ENCODE peak calls at places on chromosomes 1 and 21, in six cellular contexts. S is IMR-90, I is adrenal gland, Q is heart left ventricle, H is stomach, X is ovary. V is an unnamed sample.
A peak's percentile ranks its signal among the peaks of the same experiment; 100 is the strongest.

GRCh38 chr1:220811695-220812094 is 25.0 kb downstream of the MTARC1 start:
- DNase-seq in I (no peak), Q (no peak), S (no peak), H (no peak), X (no peak), V (no peak)

GRCh38 chr1:8394456-8395321 is 76.8 kb downstream of the SLC45A1 start:
- DNase-seq in S (peak; percentile 96), H (no peak), I (no peak), Q (no peak), X (no peak), V (no peak)

GRCh38 chr1:234775477-234776246 is 165.7 kb upstream of the IRF2BP2 start:
- DNase-seq in H (peak; percentile 25), I (peak; percentile 42), X (no peak), Q (peak; percentile 44), S (no peak), V (no peak)

GRCh38 chr1:180167021-180167701 is 12.5 kb downstream of the QSOX1 start:
- DNase-seq in Q (no peak), I (peak; percentile 48), H (no peak), X (no peak), S (no peak), V (no peak)

GRCh38 chr21:30478015-30478414 is 2.2 kb downstream of the KRTAP19-1 start:
- DNase-seq in X (no peak), I (no peak), S (no peak), H (no peak), Q (no peak), V (no peak)

GRCh38 chr1:237670296-237670695 is 220.4 kb downstream of the ZP4 start:
- DNase-seq in H (no peak), I (no peak), X (no peak), Q (no peak), S (no peak), V (no peak)

GRCh38 chr1:61293986-61294504 is 211.7 kb downstream of the NFIA start:
- DNase-seq in X (no peak), S (peak; percentile 24), I (no peak), Q (no peak), H (no peak), V (no peak)

GRCh38 chr1:150076985-150077384 is 9.4 kb downstream of the VPS45 start:
- DNase-seq in X (no peak), I (no peak), S (no peak), Q (no peak), H (no peak), V (no peak)

GRCh38 chr1:92105546-92106081 is 25.5 kb downstream of the BTBD8 start:
- DNase-seq in X (no peak), Q (no peak), H (no peak), I (no peak), S (no peak), V (no peak)

GRCh38 chr1:59055908-59056719 is 240.8 kb upstream of the FGGY start:
- DNase-seq in H (peak; percentile 36), X (no peak), Q (no peak), I (no peak), S (no peak), V (no peak)

GRCh38 chr1:59072017-59072947 is 224.6 kb upstream of the FGGY start:
- DNase-seq in I (no peak), S (peak; percentile 4), Q (no peak), H (no peak), X (no peak), V (no peak)

GRCh38 chr1:44802306-44803061 is 2.3 kb downstream of the PLK3 start:
- DNase-seq in X (peak; percentile 52), I (peak; percentile 37), S (no peak), Q (peak; percentile 21), H (no peak), V (no peak)

GRCh38 chr1:53704304-53704703 is 34.7 kb downstream of the GLIS1 start:
- DNase-seq in S (no peak), Q (no peak), X (no peak), H (no peak), I (no peak), V (no peak)

GRCh38 chr1:202285908-202286307 is 55.8 kb downstream of the UBE2T start:
- DNase-seq in X (no peak), H (no peak), S (no peak), Q (no peak), I (no peak), V (no peak)

GRCh38 chr1:171868217-171868616 is 26.9 kb downstream of the DNM3 start:
- DNase-seq in X (no peak), Q (no peak), I (peak; percentile 70), S (no peak), H (no peak), V (no peak)

GRCh38 chr1:41768538-41768937 is 150.2 kb downstream of the HIVEP3 start:
- DNase-seq in H (no peak), Q (no peak), S (no peak), I (no peak), X (no peak), V (no peak)

GRCh38 chr21:46397993-46398392 is 60.7 kb upstream of the DIP2A start:
- DNase-seq in Q (no peak), I (no peak), H (no peak), X (no peak), S (no peak), V (no peak)

GRCh38 chr1:234699795-234700665 is 90.1 kb upstream of the IRF2BP2 start:
- DNase-seq in S (peak; percentile 74), I (no peak), X (no peak), Q (peak; percentile 59), H (no peak), V (peak; percentile 55)

GRCh38 chr1:112614460-112615065 is 4.4 kb downstream of the ST7L start:
- DNase-seq in I (no peak), H (no peak), S (peak; percentile 64), Q (no peak), X (no peak), V (no peak)

GRCh38 chr1:220983877-220984635 is 104.8 kb downstream of the HLX start:
- DNase-seq in X (no peak), S (no peak), Q (no peak), I (no peak), H (no peak), V (no peak)

GRCh38 chr1:10173582-10173981 is 36.8 kb upstream of the KIF1B start:
- DNase-seq in Q (no peak), S (no peak), X (no peak), H (no peak), I (no peak), V (no peak)

GRCh38 chr1:1560178-1560577 is 14.5 kb downstream of the SSU72 start:
- DNase-seq in S (no peak), X (no peak), I (no peak), H (no peak), Q (no peak), V (no peak)

GRCh38 chr1:1563688-1564087 is 11.0 kb downstream of the SSU72 start:
- DNase-seq in S (no peak), I (peak; percentile 77), Q (no peak), H (no peak), X (no peak), V (no peak)

GRCh38 chr1:1561801-1562470 is 12.7 kb downstream of the SSU72 start:
- DNase-seq in S (no peak), Q (no peak), I (no peak), X (no peak), H (no peak), V (no peak)

GRCh38 chr1:1564278-1564677 is 10.4 kb downstream of the SSU72 start:
- DNase-seq in Q (no peak), I (no peak), X (no peak), S (no peak), H (no peak), V (no peak)

DNA sequence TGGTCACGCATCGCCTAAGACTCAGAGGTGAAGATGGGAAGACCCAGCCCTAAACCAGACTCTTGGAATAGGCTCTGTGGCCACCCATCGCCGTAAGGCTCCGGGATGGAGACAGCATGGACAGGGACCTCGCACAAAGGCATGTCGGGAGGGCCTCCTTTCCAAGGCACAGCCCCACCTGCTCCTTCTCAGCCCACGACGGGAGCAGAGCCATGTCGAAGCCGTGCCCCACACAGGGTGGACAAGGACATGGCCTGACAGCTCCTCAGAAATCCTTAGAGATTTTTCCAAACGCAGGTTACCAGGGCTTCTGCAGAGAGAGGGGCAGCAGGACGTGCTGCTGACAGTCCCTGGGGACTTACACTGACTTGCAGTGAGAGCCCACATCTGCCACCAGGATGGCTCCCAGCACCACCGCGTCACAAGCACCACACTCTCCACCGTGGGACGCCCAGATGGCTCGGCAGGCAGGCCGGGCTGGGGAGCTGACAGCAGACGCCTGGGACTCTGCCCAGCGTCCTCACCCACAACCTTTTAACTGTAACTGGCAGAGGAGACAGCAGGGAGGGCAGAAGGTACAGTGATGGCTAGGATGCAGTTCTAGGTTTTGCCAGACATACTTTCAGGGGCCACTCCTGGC is 12.0 kb downstream of the SSU72 start:
- DNase-seq in X (no peak), S (no peak), H (no peak), I (no peak), Q (no peak), V (no peak)
- TF ChIP-seq POLR2A in X (no peak), S (no peak), H (no peak), I (no peak), Q (no peak), V (no peak)

GRCh38 chr1:18900303-18900841 is 2.0 kb downstream of the ALDH4A1 start:
- DNase-seq in I (no peak), Q (no peak), H (no peak), S (peak; percentile 60), X (no peak), V (no peak)

GRCh38 chr1:18901147-18901951 is 1.0 kb downstream of the ALDH4A1 start:
- DNase-seq in Q (no peak), X (no peak), S (no peak), I (no peak), H (no peak), V (no peak)

GRCh38 chr1:18903313-18903671 is 937 bp upstream of the ALDH4A1 start:
- DNase-seq in Q (no peak), X (no peak), S (no peak), H (no peak), I (no peak), V (no peak)

GRCh38 chr1:18901952-18902522 is 318 bp downstream of the ALDH4A1 start:
- DNase-seq in I (no peak), X (no peak), H (no peak), S (no peak), Q (peak; percentile 38), V (no peak)

GRCh38 chr1:18902523-18903312 is at the start of gene ALDH4A1:
- DNase-seq in S (peak; percentile 98), I (peak; percentile 99), X (peak; percentile 98), H (peak; percentile 98), Q (peak; percentile 99), V (peak; percentile 97)
- TF ChIP-seq POLR2A in S (no peak), I (no peak), X (no peak), H (no peak), Q (peak; percentile 58), V (peak; percentile 60)

DNA sequence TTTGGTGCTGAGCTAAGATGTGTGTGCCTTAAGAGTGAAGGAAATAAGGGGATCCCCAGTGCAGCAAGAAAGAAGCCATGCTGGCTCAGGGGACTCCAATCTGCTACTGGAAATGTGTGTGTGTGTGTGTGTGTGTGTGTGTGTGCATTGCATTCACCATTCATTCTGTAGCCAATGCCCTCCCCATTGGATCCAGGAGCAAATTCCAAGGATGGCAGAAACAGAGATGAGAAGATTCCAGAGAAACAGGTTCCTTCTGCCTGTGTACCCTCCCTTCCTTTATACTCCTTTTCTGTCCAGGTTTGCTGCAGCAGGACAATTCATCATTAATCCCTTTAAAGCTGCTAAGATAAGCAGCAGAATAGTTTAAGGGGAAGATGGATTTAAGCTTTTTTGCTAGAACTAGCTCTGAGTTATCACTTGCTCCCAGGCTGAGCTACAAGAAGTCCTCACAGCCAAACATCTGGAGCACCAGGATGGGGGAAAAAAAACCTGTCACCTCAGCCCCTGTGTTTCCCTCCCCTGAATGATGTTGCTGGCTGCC is 3.2 kb downstream of the SLC6A17 start:
- DNase-seq in Q (no peak), S (no peak), I (no peak), H (no peak), X (no peak), V (no peak)
- TF ChIP-seq POLR2A in Q (no peak), S (no peak), I (no peak), H (no peak), X (no peak), V (no peak)

GRCh38 chr1:39205102-39205780 is 746 bp downstream of the MACF1 start:
- DNase-seq in I (no peak), Q (peak; percentile 66), X (no peak), S (peak; percentile 76), H (peak; percentile 34), V (peak; percentile 49)
- TF ChIP-seq POLR2A in I (no peak), Q (no peak), X (no peak), S (no peak), H (no peak), V (no peak)